ENCODE peak calls at places on chromosome 9, in ten cellular contexts. I is hepatocyte, T is fibroblast of lung, S is WTC11, K is GM10248, R is GM13976, Y is neural progenitor cell, J is breast epithelium, P is neural crest cell, N is astrocyte of the spinal cord. G is an unnamed sample.

GRCh38 chr9:77469515-77470197 is 178.5 kb downstream of the GNA14 start:
- DNase-seq in I (no peak), T (peak), S (no peak), K (no peak), R (no peak), Y (no peak), J (no peak), P (no peak), N (no peak), G (no peak)

GRCh38 chr9:95515272-95516113 is 1.3 kb downstream of the PTCH1 start:
- DNase-seq in I (peak), T (no peak), S (peak), K (peak), R (no peak), Y (peak), J (no peak), P (peak), N (no peak), G (no peak)

GRCh38 chr9:113772121-113772885 is 103.8 kb upstream of the ZNF618 start:
- DNase-seq in I (no peak), T (peak), S (no peak), K (no peak), R (no peak), Y (no peak), J (no peak), P (no peak), N (peak), G (peak)

GRCh38 chr9:469672-470040 is 255.0 kb downstream of the DOCK8 start:
- DNase-seq in I (no peak), T (no peak), S (peak), K (peak), R (peak), Y (no peak), J (no peak), P (no peak), N (no peak), G (no peak)

GRCh38 chr9:93677641-93678136 is 101.3 kb downstream of the PHF2 start:
- DNase-seq in I (no peak), T (no peak), S (peak), K (no peak), R (no peak), Y (no peak), J (peak), P (no peak), N (no peak), G (no peak)

GRCh38 chr9:82555408-82555807 is 507.5 kb downstream of the RASEF start:
- DNase-seq in I (no peak), T (peak), S (no peak), K (no peak), R (no peak), Y (no peak), J (no peak), P (no peak), N (no peak), G (no peak)

GRCh38 chr9:20014168-20014567 is 225.3 kb upstream of the SLC24A2 start:
- DNase-seq in I (no peak), T (no peak), S (no peak), K (no peak), R (no peak), Y (no peak), J (no peak), P (no peak), N (no peak), G (no peak)

GRCh38 chr9:114177423-114178064 is 22.2 kb downstream of the COL27A1 start:
- DNase-seq in I (no peak), T (peak), S (no peak), K (no peak), R (no peak), Y (no peak), J (no peak), P (no peak), N (peak), G (peak)

GRCh38 chr9:19074836-19075235 is 25.6 kb downstream of the RRAGA start:
- DNase-seq in I (no peak), T (peak), S (no peak), K (no peak), R (no peak), Y (no peak), J (no peak), P (no peak), N (no peak), G (no peak)

GRCh38 chr9:115913666-115914065 is 239.9 kb upstream of the PAPPA start:
- DNase-seq in I (no peak), T (peak), S (no peak), K (no peak), R (no peak), Y (no peak), J (no peak), P (no peak), N (peak), G (peak)

GRCh38 chr9:123983047-123983446 is 28.5 kb upstream of the LHX2 start:
- DNase-seq in I (no peak), T (no peak), S (no peak), K (no peak), R (no peak), Y (no peak), J (no peak), P (no peak), N (no peak), G (no peak)

GRCh38 chr9:136577941-136578619 is 32.2 kb upstream of the NOTCH1 start:
- DNase-seq in I (no peak), T (no peak), S (no peak), K (no peak), R (no peak), Y (no peak), J (no peak), P (no peak), N (no peak), G (no peak)

GRCh38 chr9:100084734-100085133 is 14.1 kb downstream of the ERP44 start:
- DNase-seq in I (no peak), T (no peak), S (no peak), K (peak), R (peak), Y (no peak), J (no peak), P (no peak), N (no peak), G (no peak)

GRCh38 chr9:120946259-120946658 is 19.7 kb upstream of the TRAF1 start:
- DNase-seq in I (no peak), T (peak), S (no peak), K (no peak), R (no peak), Y (no peak), J (no peak), P (no peak), N (peak), G (peak)

GRCh38 chr9:114085404-114085803 is 7.3 kb upstream of the AMBP start:
- DNase-seq in I (no peak), T (no peak), S (no peak), K (no peak), R (no peak), Y (no peak), J (no peak), P (no peak), N (no peak), G (no peak)

DNA sequence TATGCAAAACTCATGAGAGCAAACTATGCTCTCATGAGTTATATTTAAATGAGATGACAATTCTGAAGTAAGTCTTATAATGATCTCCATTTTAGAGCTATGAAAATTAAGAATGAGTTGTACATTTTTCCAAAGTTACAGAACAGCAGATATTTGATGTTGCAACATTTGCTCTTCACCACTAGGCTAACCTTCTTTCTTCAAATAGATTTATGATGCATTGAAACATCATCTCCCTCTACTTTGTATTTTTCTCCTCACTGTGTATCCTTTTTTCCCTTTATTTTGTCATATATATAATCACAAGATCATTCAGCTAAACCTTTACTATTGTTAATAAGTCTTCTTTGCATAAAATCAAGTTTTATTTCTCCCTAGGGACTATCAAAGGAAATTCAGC is 497.7 kb upstream of the TYRP1 start:
- DNase-seq in I (no peak), T (no peak), S (no peak), K (no peak), R (no peak), Y (no peak), J (no peak), P (no peak), N (no peak), G (no peak)
- TF ChIP-seq CTCF in I (no peak), T (no peak), S (no peak), K (no peak), R (no peak), Y (peak), J (no peak), P (peak), N (no peak), G (no peak)

DNA sequence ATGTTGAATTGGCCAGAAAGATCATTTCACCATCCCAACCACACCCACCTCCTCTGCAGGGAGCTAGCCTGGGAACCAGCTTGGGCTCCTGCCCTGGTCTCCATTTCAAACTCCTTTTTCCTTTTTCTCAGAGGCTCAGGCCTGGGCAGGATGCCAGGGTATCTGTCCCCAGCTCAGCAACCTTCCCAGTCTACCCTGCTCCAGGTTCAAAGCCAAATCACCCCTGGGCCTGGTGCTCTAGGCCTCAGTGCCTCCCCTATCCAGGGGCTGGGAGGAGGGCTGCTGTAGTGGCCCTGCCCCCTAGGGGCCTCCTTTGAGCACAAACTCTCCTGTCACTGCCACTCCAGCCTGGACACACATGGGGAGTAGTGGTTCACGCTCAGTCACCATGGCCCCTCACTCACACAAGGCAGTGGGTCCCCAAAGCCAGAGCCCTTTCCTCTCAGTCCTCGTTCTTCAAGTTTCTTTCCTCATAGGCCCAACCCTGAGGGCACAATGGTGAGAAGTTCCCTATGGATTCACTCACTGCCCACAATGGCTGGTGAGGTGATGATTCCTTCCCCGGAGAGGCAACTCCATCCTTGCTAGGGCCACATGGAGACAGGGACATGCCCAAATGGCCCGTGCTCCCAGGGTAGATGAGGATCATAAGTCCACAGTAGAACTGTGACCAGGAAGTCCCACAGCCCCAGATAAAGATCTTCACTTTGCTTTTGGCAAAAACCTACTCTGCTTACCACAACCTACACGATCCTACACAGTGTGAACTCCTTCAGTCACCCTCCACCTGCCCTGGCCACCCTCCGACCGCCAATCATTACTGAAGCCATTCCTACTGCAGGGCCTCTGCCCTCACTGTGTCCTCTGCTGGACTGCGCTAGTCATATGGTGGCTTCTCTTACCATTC is 1.6 kb upstream of the ST6GALNAC4 start:
- DNase-seq in I (no peak), T (no peak), S (peak), K (no peak), R (no peak), Y (peak), J (no peak), P (no peak), N (no peak), G (peak)
- TF ChIP-seq CTCF in I (no peak), T (no peak), S (no peak), K (peak), R (peak), Y (peak), J (no peak), P (no peak), N (peak), G (peak)

DNA sequence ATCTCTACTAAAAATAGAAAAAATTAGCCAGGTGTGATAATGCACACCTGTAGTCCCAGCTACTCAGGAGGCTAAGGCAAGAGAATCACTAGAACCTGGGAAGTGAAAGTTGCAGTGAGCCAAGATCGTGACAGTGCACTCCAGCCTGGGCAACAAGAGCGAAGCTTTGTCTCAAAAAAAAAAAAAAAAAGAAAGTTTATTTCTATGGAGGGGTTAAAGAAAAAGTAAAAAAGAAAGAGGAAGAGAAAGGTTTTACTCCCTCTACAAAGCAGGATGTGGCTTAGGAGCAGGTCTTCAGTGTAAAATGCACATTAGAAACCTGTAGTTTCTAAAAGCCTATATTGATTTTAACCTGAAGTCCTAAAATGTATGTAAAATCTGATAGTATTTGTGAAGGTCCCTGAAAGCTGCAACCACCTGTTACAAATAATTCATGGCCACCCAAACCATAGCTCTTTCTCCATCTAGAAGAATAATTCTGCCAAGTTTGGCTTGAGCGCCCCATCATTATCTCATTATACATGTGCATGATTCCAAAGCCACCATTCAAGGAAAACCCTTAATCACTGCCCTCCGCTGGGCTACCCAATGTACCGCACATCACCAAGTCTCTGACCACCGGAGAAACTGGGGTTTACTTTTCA is 3.4 kb downstream of the FNBP1 start:
- DNase-seq in I (no peak), T (peak), S (no peak), K (peak), R (no peak), Y (peak), J (no peak), P (no peak), N (no peak), G (no peak)
- TF ChIP-seq CTCF in I (peak), T (no peak), S (no peak), K (no peak), R (no peak), Y (peak), J (no peak), P (peak), N (peak), G (no peak)

GRCh38 chr9:108789742-108790141 is 66.0 kb downstream of the ACTL7B start:
- DNase-seq in I (no peak), T (no peak), S (no peak), K (no peak), R (no peak), Y (no peak), J (no peak), P (no peak), N (no peak), G (no peak)
- TF ChIP-seq CTCF in I (no peak), T (no peak), S (no peak), K (no peak), R (no peak), Y (no peak), J (no peak), P (no peak), N (no peak), G (no peak)

GRCh38 chr9:7376838-7377237 is 422.7 kb downstream of the DMAC1 start:
- DNase-seq in I (no peak), T (no peak), S (no peak), K (no peak), R (no peak), Y (no peak), J (no peak), P (no peak), N (peak), G (no peak)
- TF ChIP-seq CTCF in I (no peak), T (no peak), S (no peak), K (no peak), R (no peak), Y (no peak), J (no peak), P (no peak), N (no peak), G (no peak)

GRCh38 chr9:79129865-79130480 is 441.8 kb upstream of the TLE4 start:
- DNase-seq in I (peak), T (peak), S (peak), K (no peak), R (no peak), Y (peak), J (no peak), P (peak), N (peak), G (peak)

GRCh38 chr9:79131375-79131774 is 440.4 kb upstream of the TLE4 start:
- DNase-seq in I (no peak), T (no peak), S (no peak), K (no peak), R (no peak), Y (no peak), J (no peak), P (no peak), N (no peak), G (no peak)

GRCh38 chr9:79131876-79132377 is 439.8 kb upstream of the TLE4 start:
- DNase-seq in I (peak), T (no peak), S (peak), K (no peak), R (no peak), Y (peak), J (no peak), P (no peak), N (no peak), G (no peak)

DNA sequence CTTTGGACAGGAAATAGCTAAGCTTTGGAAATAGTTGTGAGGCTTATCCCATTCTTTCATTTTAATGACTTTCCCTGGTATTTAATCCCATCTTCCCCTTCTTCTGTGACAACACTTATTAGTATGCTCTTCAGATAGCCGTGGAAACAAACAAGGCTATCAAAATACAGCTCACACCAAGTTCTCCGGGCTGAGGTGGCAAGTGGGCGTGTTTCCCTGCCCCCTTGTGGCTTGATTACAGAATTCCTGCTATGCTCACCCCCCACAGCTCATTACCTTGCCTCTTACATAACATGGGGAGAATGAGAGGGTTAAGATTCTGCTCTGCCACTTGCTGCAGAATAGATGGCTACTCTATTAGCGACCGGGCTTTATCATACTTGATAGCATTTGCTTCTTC is 437.1 kb upstream of the TLE4 start:
- DNase-seq in I (peak), T (peak), S (peak), K (no peak), R (no peak), Y (peak), J (no peak), P (no peak), N (peak), G (no peak)
- TF ChIP-seq CTCF in I (no peak), T (no peak), S (peak), K (no peak), R (no peak), Y (peak), J (no peak), P (peak), N (peak), G (peak)

DNA sequence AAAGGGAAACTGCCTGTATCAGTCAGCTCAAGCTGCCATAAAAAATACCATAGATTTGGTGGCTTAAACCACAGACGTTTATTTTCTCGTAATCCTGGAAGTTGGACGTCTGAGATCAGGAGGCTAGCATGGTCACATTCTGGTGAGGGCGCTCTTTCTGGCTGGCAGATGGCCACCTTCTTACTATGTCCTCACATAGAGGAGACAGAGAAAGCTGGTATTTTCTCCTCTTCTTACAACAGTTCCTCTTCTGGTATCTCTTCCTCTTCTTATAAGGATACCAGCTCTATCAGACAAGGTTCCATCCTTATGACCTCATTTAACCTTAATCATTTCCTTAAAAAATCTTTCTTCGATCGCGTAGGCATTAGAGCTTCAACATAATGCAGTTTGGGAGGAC is 50.6 kb upstream of the RFX3 start:
- DNase-seq in I (no peak), T (no peak), S (no peak), K (no peak), R (no peak), Y (no peak), J (no peak), P (no peak), N (no peak), G (peak)
- TF ChIP-seq CTCF in I (no peak), T (no peak), S (no peak), K (no peak), R (no peak), Y (no peak), J (no peak), P (no peak), N (no peak), G (no peak)